ENCODE peak calls at places on chromosome 10, in four cellular contexts. E is BE2C, K is kidney, Q is endothelial cell of umbilical vein. Y is an unnamed sample. For H3K36me3, the result is how much of the 10 kb centered on the place peaks cover.

GRCh38 chr10:26890956-26891355 is 30.2 kb upstream of the ABI1 start:
- DNase-seq in E (peak), Q (peak), K (no peak), Y (no peak)

GRCh38 chr10:78664929-78665525 is 403.7 kb upstream of the ZMIZ1 start:
- DNase-seq in Q (peak), E (no peak), K (no peak), Y (no peak)

GRCh38 chr10:120651000-120651399 is 194.0 kb downstream of the PLPP4 start:
- DNase-seq in E (no peak), Q (peak), K (no peak), Y (no peak)

GRCh38 chr10:24438800-24439199 is 229.9 kb downstream of the KIAA1217 start:
- DNase-seq in Q (no peak), E (no peak), K (no peak), Y (no peak)

GRCh38 chr10:55750458-55750857 is 610.6 kb downstream of the ZWINT start:
- DNase-seq in E (no peak), K (no peak), Q (no peak), Y (no peak)

GRCh38 chr10:61708841-61709240 is 46.1 kb downstream of the CABCOCO1 start:
- DNase-seq in E (no peak), Q (no peak), K (no peak), Y (no peak)

GRCh38 chr10:48470115-48470892 is 134.6 kb downstream of the ARHGAP22 start:
- DNase-seq in E (peak), Q (peak), K (peak), Y (no peak)

GRCh38 chr10:107442035-107442505 is 277.6 kb upstream of the SORCS1 start:
- DNase-seq in Q (no peak), K (no peak), E (no peak), Y (no peak)

GRCh38 chr10:16673443-16673842 is 143.8 kb downstream of the RSU1 start:
- DNase-seq in E (no peak), Q (no peak), K (no peak), Y (no peak)

GRCh38 chr10:71723301-71723700 is 3.7 kb upstream of the C10orf105 start:
- DNase-seq in K (no peak), E (no peak), Q (no peak), Y (no peak)

GRCh38 chr10:104256335-104257080 is 1.8 kb downstream of the GSTO1 start:
- DNase-seq in Q (peak), K (no peak), E (no peak), Y (no peak)

GRCh38 chr10:130022501-130023299 is 58.6 kb upstream of the EBF3 start:
- DNase-seq in E (no peak), K (peak), Q (no peak), Y (no peak)

GRCh38 chr10:132397671-132398565 is 918 bp downstream of the PWWP2B start:
- DNase-seq in K (peak), E (peak), Q (peak), Y (peak)

GRCh38 chr10:110304394-110304779 is 333 bp downstream of the SMNDC1 start:
- DNase-seq in Q (no peak), E (no peak), K (no peak), Y (no peak)

GRCh38 chr10:21238044-21238443 is 287.4 kb downstream of the SKIDA1 start:
- DNase-seq in E (no peak), K (no peak), Q (no peak), Y (no peak)

GRCh38 chr10:80108576-80109239 is 23.8 kb upstream of the PLAC9 start:
- DNase-seq in Q (no peak), K (no peak), E (no peak), Y (no peak)

GRCh38 chr10:132185601-132186487 is 904 bp upstream of the DPYSL4 start:
- DNase-seq in K (peak), E (no peak), Q (peak), Y (peak)

GRCh38 chr10:99770408-99771045 is 11.9 kb upstream of the ABCC2 start:
- DNase-seq in K (no peak), E (no peak), Q (no peak), Y (no peak)

GRCh38 chr10:12333382-12334185 is 15.8 kb upstream of the CAMK1D start:
- DNase-seq in K (peak), E (peak), Q (no peak), Y (peak)

GRCh38 chr10:97515260-97515978 is 16.7 kb downstream of the UBTD1 start:
- DNase-seq in E (no peak), Q (no peak), K (no peak), Y (no peak)

GRCh38 chr10:51176976-51177690 is 102.8 kb downstream of the PRKG1 start:
- DNase-seq in E (no peak), Q (no peak), K (no peak), Y (no peak)

GRCh38 chr10:132706701-132707100 is 79.2 kb downstream of the NKX6-2 start:
- DNase-seq in K (peak), Q (no peak), E (no peak), Y (peak)

GRCh38 chr10:16724509-16724908 is 92.7 kb downstream of the RSU1 start:
- DNase-seq in Q (no peak), E (no peak), K (no peak), Y (no peak)

GRCh38 chr10:16195178-16195769 is 241.5 kb upstream of the PTER start:
- DNase-seq in K (no peak), Q (no peak), E (no peak), Y (no peak)

GRCh38 chr10:107611101-107611500 is 446.6 kb upstream of the SORCS1 start:
- DNase-seq in K (no peak), Q (no peak), E (no peak), Y (no peak)

GRCh38 chr10:541750-542371 is 147.6 kb downstream of the DIP2C start:
- DNase-seq in K (peak), E (peak), Q (no peak), Y (peak)

GRCh38 chr10:65618125-65618524 is 1307.7 kb upstream of the LRRTM3 start:
- DNase-seq in K (no peak), E (no peak), Q (peak), Y (no peak)

GRCh38 chr10:116612107-116612506 is 8.6 kb upstream of the PNLIPRP2 start:
- DNase-seq in Q (no peak), K (no peak), E (no peak), Y (no peak)

GRCh38 chr10:92575961-92576360 is 2.1 kb upstream of the IDE start:
- DNase-seq in E (no peak), K (no peak), Q (no peak), Y (no peak)

GRCh38 chr10:24603333-24603732 is 120.4 kb downstream of the ARHGAP21 start:
- DNase-seq in K (no peak), Q (no peak), E (no peak), Y (no peak)

GRCh38 chr10:50619171-50619570 is 4.6 kb downstream of the SGMS1 start:
- DNase-seq in K (no peak), Q (no peak), E (no peak), Y (no peak)

GRCh38 chr10:115141254-115141653 is 48.1 kb downstream of the ATRNL1 start:
- DNase-seq in E (no peak), Q (peak), K (no peak), Y (no peak)

GRCh38 chr10:86765548-86765947 is 9.1 kb downstream of the BMPR1A start:
- DNase-seq in K (no peak), Q (no peak), E (no peak), Y (no peak)

GRCh38 chr10:86770412-86770960 is 14.1 kb downstream of the BMPR1A start:
- DNase-seq in K (no peak), E (no peak), Q (no peak), Y (no peak)

GRCh38 chr10:86773486-86773885 is 17.1 kb downstream of the BMPR1A start:
- DNase-seq in Q (no peak), K (no peak), E (no peak), Y (no peak)

GRCh38 chr10:86768431-86768830 is 12.0 kb downstream of the BMPR1A start:
- DNase-seq in K (no peak), E (no peak), Q (no peak), Y (no peak)

DNA sequence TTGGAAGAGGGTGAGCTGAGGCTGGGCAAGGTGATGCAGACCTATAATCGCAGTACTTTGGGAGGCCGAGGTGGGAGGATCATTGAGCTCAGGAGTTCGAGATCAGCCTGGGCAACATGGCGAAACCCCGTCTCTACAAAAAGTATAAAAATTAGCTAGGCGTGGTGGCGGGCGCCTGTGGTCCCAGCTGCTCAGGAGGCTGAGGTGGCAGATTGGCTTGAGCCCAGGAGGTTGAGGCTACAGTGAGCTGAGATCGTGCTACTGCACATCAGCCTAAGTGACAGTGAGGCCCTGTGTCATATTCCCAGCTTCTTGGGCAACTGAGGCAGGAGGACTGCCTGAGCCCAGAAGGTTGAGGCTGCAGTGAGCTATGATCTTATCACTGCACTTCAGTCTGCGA is 13.6 kb downstream of the BMPR1A start:
- DNase-seq in E (no peak), Q (no peak), K (no peak), Y (no peak)
- H3K4me3 ChIP-seq in E (no peak), Q (no peak), K (no peak), Y (no peak)

GRCh38 chr10:4174197-4174596 is 389.2 kb upstream of the KLF6 start:
- DNase-seq in E (peak), Q (no peak), K (no peak), Y (no peak)
- TF ChIP-seq CTCF in E (peak), Q (no peak), K (no peak), Y (peak)

GRCh38 chr10:28681345-28681763 is 4.0 kb downstream of the BAMBI start:
- DNase-seq in K (no peak), Q (no peak), E (peak), Y (no peak)
- H3K36me3 ChIP-seq in K (under half), Q (under half), E (under half), Y (under half)

GRCh38 chr10:14925268-14925667 is 28.6 kb downstream of the DCLRE1C start:
- DNase-seq in E (no peak), K (no peak), Q (no peak), Y (no peak)
- H3K4me3 ChIP-seq in E (no peak), K (no peak), Q (no peak), Y (no peak)

DNA sequence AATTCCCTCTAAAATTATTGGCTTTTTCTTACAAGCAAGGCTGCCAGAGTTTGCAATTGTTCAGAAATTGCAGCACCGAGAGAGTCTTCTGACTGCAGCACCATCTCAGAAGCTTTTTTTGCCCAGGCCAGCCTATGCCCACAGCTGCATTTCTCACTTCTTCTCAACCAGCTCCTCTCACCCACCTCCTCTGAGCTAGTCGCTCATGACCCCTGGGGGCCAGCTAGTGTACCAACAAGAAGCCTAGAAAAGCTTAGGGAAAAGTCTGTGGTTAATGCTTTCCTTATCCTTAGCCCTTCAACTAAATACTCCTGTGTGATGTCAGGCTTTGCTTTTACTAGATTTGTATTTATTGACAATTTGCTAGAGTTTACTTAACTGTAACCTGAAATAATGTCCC is 264.9 kb downstream of the HTR7 start:
- DNase-seq in E (peak), Q (peak), K (peak), Y (peak)
- TF ChIP-seq CTCF in E (peak), Q (peak), K (no peak), Y (peak)

GRCh38 chr10:100810835-100811116 is 65.4 kb downstream of the PAX2 start:
- DNase-seq in K (no peak), Q (no peak), E (no peak), Y (no peak)
- H3K36me3 ChIP-seq in K (under half), Q (under half), E (under half), Y (under half)

DNA sequence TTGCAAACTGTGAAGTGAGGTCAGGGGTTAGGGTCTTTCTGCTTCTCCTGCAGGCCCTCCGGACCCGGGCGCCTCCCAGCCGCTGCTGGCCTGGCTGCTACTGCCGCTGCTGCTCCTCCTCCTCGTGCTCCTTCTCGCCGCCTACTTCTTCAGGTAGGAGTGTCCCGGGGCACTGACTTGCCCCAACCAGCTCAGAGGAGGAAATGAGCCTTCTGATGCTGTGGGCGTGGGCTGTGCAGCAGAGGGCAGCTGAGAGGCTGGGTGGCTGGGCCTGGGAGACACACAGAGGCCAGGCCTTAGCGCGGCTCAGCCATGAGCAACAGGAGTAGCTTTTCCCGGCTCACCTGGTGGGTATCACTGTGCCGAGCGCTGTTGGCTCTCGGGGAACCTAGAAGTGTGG is 78.9 kb downstream of the MKI67 start:
- DNase-seq in K (peak), E (no peak), Q (peak), Y (peak)
- H3K4me3 ChIP-seq in K (peak), E (no peak), Q (no peak), Y (peak)

DNA sequence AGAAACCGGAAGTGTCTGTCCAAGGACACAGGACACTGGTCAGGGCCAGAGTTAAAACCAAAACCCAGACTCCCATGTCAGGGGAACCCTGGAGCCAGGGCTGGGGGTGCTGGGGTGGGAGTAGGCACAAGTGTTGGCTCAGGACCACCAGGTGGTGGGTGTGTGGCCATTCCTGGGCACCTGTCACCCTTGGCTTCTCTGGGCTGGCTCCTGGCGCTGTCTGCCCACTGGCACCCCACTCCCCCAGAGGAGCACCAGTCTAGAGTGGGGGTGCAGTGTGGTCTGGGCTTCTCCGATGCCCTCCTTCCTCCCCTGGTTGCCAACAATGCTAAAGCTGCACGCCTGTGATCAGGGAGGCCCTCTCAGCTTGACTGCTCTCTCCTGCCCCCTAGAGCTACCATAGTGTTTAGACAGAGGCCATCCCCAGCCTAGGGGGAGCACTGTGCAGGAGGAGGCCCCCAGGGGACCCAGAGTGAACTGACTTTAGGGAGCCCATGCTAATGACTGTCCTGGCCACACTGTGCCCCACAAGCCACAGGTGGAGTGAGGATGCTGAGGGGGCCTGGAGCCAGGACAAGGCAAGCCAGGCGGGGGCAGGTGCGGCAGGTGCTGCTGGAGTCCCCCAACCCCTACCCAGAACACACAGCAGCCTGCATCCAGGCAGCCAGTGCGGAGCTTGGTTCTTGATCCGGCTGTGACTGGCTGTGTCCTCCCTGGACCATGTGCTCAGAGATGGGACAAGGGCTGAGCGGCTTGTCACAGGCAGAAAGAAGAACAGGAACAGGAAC is 11.0 kb downstream of the RASGEF1A start:
- DNase-seq in K (peak), Q (peak), E (peak), Y (no peak)
- TF ChIP-seq CTCF in K (peak), Q (peak), E (peak), Y (no peak)

GRCh38 chr10:43173120-43173519 is 34.9 kb downstream of the CSGALNACT2 start:
- DNase-seq in E (peak), Q (no peak), K (no peak), Y (no peak)

GRCh38 chr10:43174969-43175368 is 36.7 kb downstream of the CSGALNACT2 start:
- DNase-seq in E (no peak), K (no peak), Q (no peak), Y (no peak)

GRCh38 chr10:43170491-43170890 is 32.2 kb downstream of the CSGALNACT2 start:
- DNase-seq in E (no peak), Q (no peak), K (no peak), Y (no peak)

GRCh38 chr10:43176271-43176670 is 38.0 kb downstream of the CSGALNACT2 start:
- DNase-seq in K (no peak), Q (no peak), E (no peak), Y (no peak)

GRCh38 chr10:43172645-43173044 is 34.4 kb downstream of the CSGALNACT2 start:
- DNase-seq in E (no peak), K (no peak), Q (no peak), Y (no peak)
- H3K36me3 ChIP-seq in E (under half), K (under half), Q (under half), Y (half or more)